ENCODE peak calls at places on chromosomes 7 and 10, in six cellular contexts. One of them, this sample, is unnamed.

GRCh38 chr10:74419491-74420466 is 268.8 kb downstream of the ADK start:
- DNase-seq in colonic mucosa: peak; percentile 24
- DNase-seq in body of pancreas: no peak
- DNase-seq in thoracic aorta: no peak
- DNase-seq in left ventricle myocardium inferior: no peak
- DNase-seq in lower lobe of right lung: no peak
- DNase-seq in this sample: no peak

GRCh38 chr10:101938316-101939272 is 95.0 kb upstream of the KCNIP2 start:
- DNase-seq in colonic mucosa: no peak
- DNase-seq in thoracic aorta: no peak
- DNase-seq in body of pancreas: no peak
- DNase-seq in left ventricle myocardium inferior: no peak
- DNase-seq in lower lobe of right lung: no peak
- DNase-seq in this sample: no peak

GRCh38 chr10:114697061-114697598 is 39.1 kb upstream of the ABLIM1 start:
- DNase-seq in lower lobe of right lung: peak; percentile 72
- DNase-seq in body of pancreas: no peak
- DNase-seq in thoracic aorta: no peak
- DNase-seq in left ventricle myocardium inferior: peak; percentile 82
- DNase-seq in colonic mucosa: no peak
- DNase-seq in this sample: no peak

GRCh38 chr10:99540673-99541531 is 8.2 kb downstream of the NKX2-3 start:
- DNase-seq in left ventricle myocardium inferior: no peak
- DNase-seq in body of pancreas: peak; percentile 61
- DNase-seq in colonic mucosa: no peak
- DNase-seq in lower lobe of right lung: no peak
- DNase-seq in thoracic aorta: no peak
- DNase-seq in this sample: no peak

GRCh38 chr10:52778511-52779392 is 6.2 kb upstream of the MBL2 start:
- DNase-seq in lower lobe of right lung: no peak
- DNase-seq in thoracic aorta: no peak
- DNase-seq in body of pancreas: no peak
- DNase-seq in left ventricle myocardium inferior: no peak
- DNase-seq in colonic mucosa: no peak
- DNase-seq in this sample: no peak

GRCh38 chr7:116552616-116553015 is 27.8 kb downstream of the CAV1 start:
- DNase-seq in left ventricle myocardium inferior: no peak
- DNase-seq in lower lobe of right lung: no peak
- DNase-seq in thoracic aorta: no peak
- DNase-seq in body of pancreas: no peak
- DNase-seq in colonic mucosa: no peak
- DNase-seq in this sample: no peak

GRCh38 chr10:88728107-88728763 is 22.2 kb downstream of the LIPK start:
- DNase-seq in body of pancreas: no peak
- DNase-seq in thoracic aorta: no peak
- DNase-seq in colonic mucosa: peak; percentile 27
- DNase-seq in left ventricle myocardium inferior: no peak
- DNase-seq in lower lobe of right lung: peak; percentile 60
- DNase-seq in this sample: no peak

GRCh38 chr10:31099664-31100063 is 68.0 kb upstream of the ZNF438 start:
- DNase-seq in thoracic aorta: no peak
- DNase-seq in lower lobe of right lung: no peak
- DNase-seq in left ventricle myocardium inferior: no peak
- DNase-seq in colonic mucosa: peak; percentile 67
- DNase-seq in body of pancreas: peak; percentile 46
- DNase-seq in this sample: no peak

GRCh38 chr10:20330246-20330645 is 514.0 kb downstream of the PLXDC2 start:
- DNase-seq in colonic mucosa: no peak
- DNase-seq in lower lobe of right lung: no peak
- DNase-seq in thoracic aorta: no peak
- DNase-seq in left ventricle myocardium inferior: no peak
- DNase-seq in body of pancreas: no peak
- DNase-seq in this sample: no peak

GRCh38 chr7:134051020-134051419 is 76.1 kb upstream of the LRGUK start:
- DNase-seq in body of pancreas: no peak
- DNase-seq in thoracic aorta: no peak
- DNase-seq in colonic mucosa: no peak
- DNase-seq in lower lobe of right lung: no peak
- DNase-seq in left ventricle myocardium inferior: no peak
- DNase-seq in this sample: no peak

GRCh38 chr10:50554995-50555568 is 68.7 kb downstream of the SGMS1 start:
- DNase-seq in colonic mucosa: no peak
- DNase-seq in body of pancreas: no peak
- DNase-seq in lower lobe of right lung: no peak
- DNase-seq in thoracic aorta: no peak
- DNase-seq in left ventricle myocardium inferior: no peak
- DNase-seq in this sample: peak; percentile 43

GRCh38 chr10:50554381-50554994 is 69.3 kb downstream of the SGMS1 start:
- DNase-seq in thoracic aorta: no peak
- DNase-seq in colonic mucosa: no peak
- DNase-seq in left ventricle myocardium inferior: peak; percentile 22
- DNase-seq in lower lobe of right lung: no peak
- DNase-seq in body of pancreas: peak; percentile 22
- DNase-seq in this sample: peak; percentile 55

GRCh38 chr10:50558368-50558767 is 65.4 kb downstream of the SGMS1 start:
- DNase-seq in left ventricle myocardium inferior: no peak
- DNase-seq in thoracic aorta: no peak
- DNase-seq in colonic mucosa: no peak
- DNase-seq in body of pancreas: peak; percentile 19
- DNase-seq in lower lobe of right lung: no peak
- DNase-seq in this sample: no peak

GRCh38 chr10:50557130-50557682 is 66.5 kb downstream of the SGMS1 start:
- DNase-seq in body of pancreas: no peak
- DNase-seq in lower lobe of right lung: no peak
- DNase-seq in colonic mucosa: no peak
- DNase-seq in left ventricle myocardium inferior: no peak
- DNase-seq in thoracic aorta: no peak
- DNase-seq in this sample: no peak

DNA sequence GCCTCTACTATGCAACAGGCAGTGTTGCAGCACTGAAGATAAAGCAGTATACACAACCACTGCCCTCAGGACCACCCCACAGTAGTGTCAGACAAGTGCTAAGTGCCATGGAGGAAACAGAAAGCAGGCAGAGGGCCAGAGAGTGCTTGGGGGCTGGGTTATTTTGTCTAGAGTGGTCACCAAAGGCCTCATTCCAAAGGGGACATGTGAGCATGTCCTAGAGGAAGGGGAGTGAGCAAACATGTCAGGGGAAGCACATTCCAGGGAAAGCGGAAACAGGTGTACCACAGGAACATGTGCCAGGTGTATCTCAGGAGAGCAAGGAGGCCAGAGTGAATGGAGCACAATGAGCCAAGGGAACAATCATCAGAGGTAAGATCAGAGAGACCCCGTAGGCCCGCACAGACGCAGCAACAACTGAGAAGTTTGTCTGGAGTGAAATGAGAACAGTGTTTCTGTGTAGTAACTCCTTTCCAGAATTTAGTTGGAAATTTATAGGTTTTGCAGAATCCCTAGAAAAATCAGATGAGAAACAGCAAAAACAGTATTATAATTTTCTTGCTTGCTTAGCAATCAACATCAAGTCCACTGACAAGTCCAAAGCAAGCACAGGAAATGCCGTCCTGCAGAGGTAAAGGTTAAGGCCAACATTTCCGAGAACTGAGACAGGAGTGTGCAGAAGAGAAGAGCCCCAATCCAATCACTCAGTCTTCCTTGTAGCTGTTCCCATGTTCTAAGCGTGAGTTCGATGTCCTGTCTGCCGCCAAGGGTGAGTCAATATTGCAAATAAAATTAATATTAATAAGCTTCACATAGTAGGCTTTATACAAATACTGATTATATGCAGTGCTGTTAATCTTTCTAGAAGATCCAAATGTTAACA is 67.3 kb downstream of the SGMS1 start:
- DNase-seq in colonic mucosa: no peak
- DNase-seq in lower lobe of right lung: no peak
- DNase-seq in thoracic aorta: no peak
- DNase-seq in body of pancreas: no peak
- DNase-seq in left ventricle myocardium inferior: no peak
- DNase-seq in this sample: no peak
- H3K27ac ChIP-seq in colonic mucosa: no peak overlapping the region
- H3K27ac ChIP-seq in lower lobe of right lung: peak overlapping the region; percentile 7
- H3K27ac ChIP-seq in thoracic aorta: peak overlapping the region; percentile 79
- H3K27ac ChIP-seq in body of pancreas: no peak overlapping the region
- H3K27ac ChIP-seq in left ventricle myocardium inferior: peak overlapping the region; percentile 68
- H3K27ac ChIP-seq in this sample: peak overlapping the region; percentile 69

GRCh38 chr7:151454306-151454705 is 14.4 kb upstream of the CRYGN start:
- DNase-seq in lower lobe of right lung: no peak
- DNase-seq in body of pancreas: no peak
- DNase-seq in thoracic aorta: no peak
- DNase-seq in left ventricle myocardium inferior: no peak
- DNase-seq in colonic mucosa: no peak
- DNase-seq in this sample: peak; percentile 5
- TF ChIP-seq CTCF in lower lobe of right lung: no peak
- TF ChIP-seq CTCF in body of pancreas: no peak
- TF ChIP-seq CTCF in thoracic aorta: no peak
- TF ChIP-seq CTCF in left ventricle myocardium inferior: no peak
- TF ChIP-seq CTCF in colonic mucosa: no peak
- TF ChIP-seq CTCF in this sample: no peak

DNA sequence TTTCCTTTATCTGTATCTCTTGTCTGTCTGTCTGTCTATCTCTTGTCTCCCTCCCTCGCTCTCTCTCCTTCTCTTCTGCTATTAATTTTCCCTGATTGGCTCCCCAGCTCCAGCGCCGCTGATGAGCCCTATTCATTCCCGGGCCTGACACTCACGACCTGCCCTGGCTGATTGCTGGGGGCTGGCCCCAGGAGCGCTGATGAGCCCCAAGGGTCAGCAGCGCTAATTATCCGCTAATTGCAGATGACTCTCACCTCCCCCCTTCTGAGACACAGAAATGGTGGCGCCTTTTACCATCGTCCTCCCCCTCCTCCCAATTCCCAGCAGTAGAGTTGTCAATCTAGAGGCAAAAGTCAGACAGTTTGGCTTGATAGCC is 1.3 kb upstream of the GBX1 start:
- DNase-seq in left ventricle myocardium inferior: no peak
- DNase-seq in lower lobe of right lung: no peak
- DNase-seq in thoracic aorta: no peak
- DNase-seq in body of pancreas: no peak
- DNase-seq in colonic mucosa: no peak
- DNase-seq in this sample: no peak
- H3K27me3 ChIP-seq in left ventricle myocardium inferior: peaks cover 62% of the 10 kb centered on the region
- H3K27me3 ChIP-seq in lower lobe of right lung: peaks cover 75% of the 10 kb centered on the region
- H3K27me3 ChIP-seq in thoracic aorta: peaks cover 6% of the 10 kb centered on the region
- H3K27me3 ChIP-seq in body of pancreas: no peaks in the 10 kb centered on the region
- H3K27me3 ChIP-seq in colonic mucosa: peaks cover 44% of the 10 kb centered on the region
- H3K27me3 ChIP-seq in this sample: peaks cover 18% of the 10 kb centered on the region

GRCh38 chr10:121484401-121484800 is 113.8 kb downstream of the FGFR2 start:
- DNase-seq in colonic mucosa: no peak
- DNase-seq in lower lobe of right lung: no peak
- DNase-seq in body of pancreas: no peak
- DNase-seq in thoracic aorta: no peak
- DNase-seq in left ventricle myocardium inferior: no peak
- DNase-seq in this sample: no peak

GRCh38 chr10:121485443-121486139 is 112.7 kb downstream of the FGFR2 start:
- DNase-seq in lower lobe of right lung: no peak
- DNase-seq in thoracic aorta: no peak
- DNase-seq in colonic mucosa: no peak
- DNase-seq in left ventricle myocardium inferior: no peak
- DNase-seq in body of pancreas: no peak
- DNase-seq in this sample: peak; percentile 27

GRCh38 chr10:121490906-121491519 is 107.2 kb downstream of the FGFR2 start:
- DNase-seq in lower lobe of right lung: no peak
- DNase-seq in thoracic aorta: no peak
- DNase-seq in left ventricle myocardium inferior: peak; percentile 20
- DNase-seq in body of pancreas: no peak
- DNase-seq in colonic mucosa: no peak
- DNase-seq in this sample: no peak

GRCh38 chr10:121481222-121481621 is 117.0 kb downstream of the FGFR2 start:
- DNase-seq in colonic mucosa: no peak
- DNase-seq in lower lobe of right lung: no peak
- DNase-seq in thoracic aorta: no peak
- DNase-seq in left ventricle myocardium inferior: no peak
- DNase-seq in body of pancreas: no peak
- DNase-seq in this sample: no peak

DNA sequence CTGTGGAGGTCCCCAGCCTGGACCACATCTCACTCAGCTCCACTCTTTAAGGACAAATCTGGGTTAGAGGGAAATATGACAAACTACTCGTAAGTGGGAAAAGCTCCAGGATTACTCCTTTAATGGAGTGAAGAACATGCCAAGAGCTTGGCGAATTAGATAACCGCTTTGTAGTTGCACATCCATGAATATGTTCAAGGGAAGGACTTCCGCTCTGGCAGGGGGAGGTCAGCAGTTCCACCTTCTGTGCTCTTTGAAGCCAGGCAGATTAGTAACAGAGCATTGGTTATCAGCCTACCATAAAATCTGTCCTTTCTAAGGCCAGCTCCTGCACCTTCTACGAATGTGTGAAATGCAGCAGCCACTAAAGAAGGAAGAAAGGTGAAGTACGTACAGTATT is 111.3 kb downstream of the FGFR2 start:
- DNase-seq in thoracic aorta: no peak
- DNase-seq in body of pancreas: no peak
- DNase-seq in lower lobe of right lung: no peak
- DNase-seq in colonic mucosa: no peak
- DNase-seq in left ventricle myocardium inferior: no peak
- DNase-seq in this sample: no peak
- H3K27ac ChIP-seq in thoracic aorta: no peak overlapping the region
- H3K27ac ChIP-seq in body of pancreas: no peak overlapping the region
- H3K27ac ChIP-seq in lower lobe of right lung: no peak overlapping the region
- H3K27ac ChIP-seq in colonic mucosa: no peak overlapping the region
- H3K27ac ChIP-seq in left ventricle myocardium inferior: no peak overlapping the region
- H3K27ac ChIP-seq in this sample: peak overlapping the region; percentile 70

This sample was measured in dorsolateral prefrontal cortex.